ENCODE peak calls at places on chromosome 20, in five cellular contexts. M, G, K, S and O are unnamed samples.

GRCh38 chr20:36802326-36803223 is 29.0 kb upstream of the DSN1 start:
- DNase-seq in K (no peak), M (no peak), S (no peak), G (no peak), O (peak)

GRCh38 chr20:43448748-43449535 is 8.8 kb upstream of the SRSF6 start:
- DNase-seq in M (peak), K (peak), S (no peak), G (peak), O (peak)

GRCh38 chr20:38842558-38842981 is 37.1 kb downstream of the PPP1R16B start:
- DNase-seq in G (peak), M (peak), K (no peak), S (no peak), O (no peak)

GRCh38 chr20:4295226-4295625 is 279.9 kb upstream of the RNF24 start:
- DNase-seq in K (no peak), G (no peak), M (no peak), S (no peak), O (no peak)

GRCh38 chr20:57217802-57218201 is 48.6 kb downstream of the BMP7 start:
- DNase-seq in S (no peak), M (no peak), K (no peak), G (no peak), O (no peak)

GRCh38 chr20:50399917-50400704 is 110.1 kb upstream of the PTPN1 start:
- DNase-seq in G (no peak), K (no peak), M (no peak), S (no peak), O (peak)

GRCh38 chr20:36184816-36185776 is 30.6 kb downstream of the EPB41L1 start:
- DNase-seq in M (no peak), G (no peak), K (no peak), S (no peak), O (no peak)

GRCh38 chr20:19729672-19730071 is 28.4 kb upstream of the RIN2 start:
- DNase-seq in S (no peak), K (no peak), G (no peak), M (no peak), O (no peak)

GRCh38 chr20:58147628-58148370 is 80.7 kb downstream of the ANKRD60 start:
- DNase-seq in K (no peak), M (no peak), S (no peak), G (no peak), O (no peak)

GRCh38 chr20:45742596-45742995 is 20.4 kb downstream of the SPINT4 start:
- DNase-seq in G (no peak), M (no peak), K (no peak), S (no peak), O (no peak)

GRCh38 chr20:43191946-43192847 is 2.5 kb upstream of the PTPRT start:
- DNase-seq in M (peak), G (no peak), K (peak), S (no peak), O (peak)

GRCh38 chr20:44582321-44583025 is at the start of gene PKIG:
- DNase-seq in S (peak), K (peak), G (no peak), M (peak), O (peak)

GRCh38 chr20:4513720-4514119 is 208.0 kb upstream of the PRND start:
- DNase-seq in G (no peak), S (no peak), M (no peak), K (no peak), O (peak)

GRCh38 chr20:53960586-53961386 is 109.6 kb downstream of the BCAS1 start:
- DNase-seq in G (no peak), S (no peak), M (no peak), K (no peak), O (no peak)

GRCh38 chr20:12673352-12673751 is 335.4 kb upstream of the SPTLC3 start:
- DNase-seq in M (no peak), G (no peak), K (no peak), S (no peak), O (no peak)

GRCh38 chr20:55544638-55545037 is 460.7 kb downstream of the CBLN4 start:
- DNase-seq in S (no peak), K (no peak), G (no peak), M (no peak), O (no peak)

GRCh38 chr20:3436864-3437574 is 29.6 kb upstream of the DNAAF9 start:
- DNase-seq in S (no peak), K (peak), M (no peak), G (no peak), O (no peak)

GRCh38 chr20:18048191-18048590 is 9.5 kb downstream of the OVOL2 start:
- DNase-seq in K (no peak), S (no peak), G (no peak), M (no peak), O (no peak)

GRCh38 chr20:46512943-46513844 is at the start of gene ZNF334:
- DNase-seq in G (no peak), K (peak), S (peak), M (peak), O (peak)

GRCh38 chr20:33666293-33667244 is at the start of gene ACTL10:
- DNase-seq in M (peak), K (peak), S (peak), G (peak), O (peak)

GRCh38 chr20:57153238-57153905 is 113.1 kb downstream of the BMP7 start:
- DNase-seq in S (no peak), G (no peak), M (no peak), K (no peak), O (no peak)

GRCh38 chr20:18009116-18009515 is 40.3 kb downstream of the MGME1 start:
- DNase-seq in K (no peak), M (no peak), G (no peak), S (no peak), O (no peak)

GRCh38 chr20:46552460-46553420 is 2.3 kb upstream of the OCSTAMP start:
- DNase-seq in K (no peak), M (peak), S (no peak), G (peak), O (no peak)

GRCh38 chr20:29741894-29742698 is 1515.4 kb upstream of the DEFB115 start:
- DNase-seq in G (no peak), K (no peak), M (no peak), S (no peak), O (no peak)

GRCh38 chr20:29318871-29319461 is 1938.5 kb upstream of the DEFB115 start:
- DNase-seq in G (no peak), K (no peak), S (no peak), M (no peak), O (no peak)

GRCh38 chr20:19688031-19688806 is 69.8 kb upstream of the RIN2 start:
- DNase-seq in M (peak), G (no peak), K (peak), S (peak), O (peak)

GRCh38 chr20:61780066-61780465 is 285.6 kb downstream of the TAF4 start:
- DNase-seq in K (no peak), G (no peak), M (no peak), S (no peak), O (no peak)

GRCh38 chr20:10555865-10556308 is 117.9 kb downstream of the JAG1 start:
- DNase-seq in M (no peak), G (no peak), S (no peak), K (no peak), O (peak)

GRCh38 chr20:35663516-35663812 is 1.2 kb downstream of the CPNE1 start:
- DNase-seq in S (no peak), G (no peak), M (peak), K (no peak), O (no peak)

GRCh38 chr20:8127553-8128255 is 4.4 kb upstream of the PLCB1 start:
- DNase-seq in S (no peak), G (no peak), K (no peak), M (peak), O (no peak)

GRCh38 chr20:48069626-48070025 is 284.3 kb upstream of the SULF2 start:
- DNase-seq in S (no peak), M (no peak), K (no peak), G (no peak), O (no peak)

GRCh38 chr20:45629496-45630100 is at the start of gene WFDC10A:
- DNase-seq in S (no peak), G (no peak), M (peak), K (peak), O (peak)

GRCh38 chr20:53162251-53162835 is 190.2 kb downstream of the TSHZ2 start:
- DNase-seq in K (peak), G (no peak), S (peak), M (peak), O (peak)

GRCh38 chr20:47231382-47232042 is 125.0 kb downstream of the ZMYND8 start:
- DNase-seq in M (no peak), K (no peak), S (no peak), G (no peak), O (no peak)

GRCh38 chr20:51412991-51413471 is 129.5 kb downstream of the NFATC2 start:
- DNase-seq in K (peak), G (no peak), S (no peak), M (no peak), O (no peak)

GRCh38 chr20:2408111-2408510 is 27.4 kb downstream of the TGM6 start:
- DNase-seq in M (no peak), K (no peak), G (no peak), S (no peak), O (peak)

GRCh38 chr20:62953839-62954703 is 1.6 kb downstream of the SLC17A9 start:
- DNase-seq in S (peak), M (peak), K (peak), G (peak), O (peak)
- H3K4me3 ChIP-seq in S (peak), M (peak), K (peak), G (peak), O (no peak)

DNA sequence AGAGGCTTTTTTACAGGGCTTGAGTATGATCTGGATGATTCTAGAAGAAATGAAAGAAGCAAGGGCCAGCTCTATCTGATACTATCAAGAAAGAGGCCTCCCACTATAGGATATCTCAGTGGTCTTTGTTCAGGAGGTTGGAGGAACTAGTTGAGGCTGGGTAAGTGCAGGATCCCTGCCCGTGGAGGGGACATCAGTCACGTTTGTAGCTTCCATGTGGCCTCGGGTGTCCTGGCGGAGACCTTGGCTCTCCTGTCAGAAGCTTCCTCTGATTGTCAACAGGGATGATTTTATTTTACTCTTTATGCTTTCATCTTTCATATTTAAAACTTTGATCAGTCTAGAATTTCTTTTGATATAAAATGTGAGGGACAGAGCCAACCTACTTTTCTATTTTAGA is 86.6 kb downstream of the PHACTR3 start:
- DNase-seq in M (no peak), K (no peak), S (no peak), G (no peak), O (no peak)
- TF ChIP-seq CTCF in M (no peak), K (no peak), S (no peak), G (no peak), O (no peak)

GRCh38 chr20:32110727-32111126 is 1.2 kb downstream of the TM9SF4 start:
- DNase-seq in K (no peak), G (no peak), S (no peak), M (no peak), O (no peak)
- H3K4me3 ChIP-seq in K (peak), G (peak), S (peak), M (peak), O (peak)

GRCh38 chr20:63934271-63935068 is 21.7 kb downstream of the UCKL1 start:
- DNase-seq in S (no peak), K (no peak), M (no peak), G (no peak), O (no peak)
- TF ChIP-seq CTCF in S (no peak), K (no peak), M (peak), G (no peak), O (peak)

GRCh38 chr20:1002682-1003561 is 811 bp upstream of the RSPO4 start:
- DNase-seq in K (no peak), G (no peak), M (no peak), S (no peak), O (no peak)
- H3K4me3 ChIP-seq in K (no peak), G (no peak), M (no peak), S (no peak), O (no peak)

GRCh38 chr20:23606652-23607049 is 934 bp upstream of the CST9 start:
- DNase-seq in G (peak), S (peak), K (peak), M (peak), O (peak)
- TF ChIP-seq CTCF in G (peak), S (peak), K (peak), M (peak), O (peak)

GRCh38 chr20:59403962-59404314 is 103.5 kb downstream of the EDN3 start:
- DNase-seq in K (no peak), S (no peak), M (no peak), G (no peak), O (no peak)
- H3K4me3 ChIP-seq in K (peak), S (no peak), M (no peak), G (no peak), O (no peak)